ENCODE peak calls at places on chromosomes 3 and 15, in four cellular contexts. E is NCI-H524 treated with DMSO at 0.1 percent for 48 hours, T is NCI-H774, H is EL. O is an unnamed sample.

GRCh38 chr3:192259661-192260060 is 467.7 kb downstream of the FGF12 start:
- DNase-seq in E (no peak), T (no peak), H (no peak), O (no peak)

GRCh38 chr15:38885477-38885952 is 320.9 kb upstream of the RASGRP1 start:
- DNase-seq in E (no peak), T (no peak), H (no peak), O (no peak)

GRCh38 chr15:70054366-70054765 is 43.4 kb downstream of the TLE3 start:
- DNase-seq in E (no peak), T (no peak), H (no peak), O (no peak)

GRCh38 chr3:126109860-126110235 is 25.9 kb upstream of the SLC41A3 start:
- DNase-seq in E (no peak), T (no peak), H (no peak), O (no peak)

GRCh38 chr3:47365213-47366153 is 15.3 kb upstream of the PTPN23 start:
- DNase-seq in E (no peak), T (no peak), H (peak; percentile 82), O (no peak)

GRCh38 chr15:64842099-64842940 is 605 bp downstream of the PLEKHO2 start:
- DNase-seq in E (no peak), T (no peak), H (no peak), O (no peak)

GRCh38 chr15:25243800-25244097 is 195.1 kb downstream of the UBE3A start:
- DNase-seq in E (no peak), T (no peak), H (no peak), O (no peak)

GRCh38 chr3:124401841-124402240 is 328.4 kb upstream of the UMPS start:
- DNase-seq in E (no peak), T (no peak), H (peak; percentile 59), O (no peak)

GRCh38 chr15:35936284-35936683 is 390.3 kb upstream of the DPH6 start:
- DNase-seq in E (no peak), T (no peak), H (no peak), O (no peak)

GRCh38 chr3:65871305-65872141 is 167.2 kb downstream of the MAGI1 start:
- DNase-seq in E (peak; percentile 53), T (peak; percentile 11), H (no peak), O (peak; percentile 31)

GRCh38 chr3:65877160-65877559 is 161.6 kb downstream of the MAGI1 start:
- DNase-seq in E (no peak), T (no peak), H (no peak), O (no peak)

GRCh38 chr15:65377976-65378366 is at the start of gene IGDCC3:
- DNase-seq in E (no peak), T (no peak), H (no peak), O (no peak)

GRCh38 chr3:12286927-12287726 is 1.7 kb upstream of the PPARG start:
- DNase-seq in E (no peak), T (no peak), H (peak; percentile 26), O (no peak)

GRCh38 chr15:78322243-78322642 is 17.9 kb upstream of the CRABP1 start:
- DNase-seq in E (no peak), T (peak; percentile 16), H (peak; percentile 77), O (no peak)

GRCh38 chr3:169769287-169770181 is at the start of gene ACTRT3:
- DNase-seq in E (peak; percentile 59), T (peak; percentile 44), H (peak; percentile 70), O (peak; percentile 87)

GRCh38 chr3:137471130-137471529 is 293.0 kb upstream of the SOX14 start:
- DNase-seq in E (no peak), T (no peak), H (no peak), O (no peak)

GRCh38 chr3:15858547-15859506 is 61.0 kb upstream of the ANKRD28 start:
- DNase-seq in E (no peak), T (peak; percentile 32), H (peak; percentile 11), O (no peak)

GRCh38 chr15:55737373-55737772 is 5.6 kb downstream of the PRTG start:
- DNase-seq in E (no peak), T (no peak), H (peak; percentile 69), O (no peak)